ENCODE peak calls at places on chromosomes 2 and 18, in seven cellular contexts. P is colonic mucosa, Y is GM23248, R is cardiac muscle cell, J is SHP77, X is body of pancreas, O is stomach. E is an unnamed sample.

GRCh38 chr2:33275689-33276444 is 200.6 kb upstream of the RASGRP3 start:
- DNase-seq in P (no peak), Y (peak), R (no peak), J (peak), X (peak), O (peak), E (no peak)

GRCh38 chr18:2173464-2173863 is 397.8 kb downstream of the METTL4 start:
- DNase-seq in P (no peak), Y (peak), R (peak), J (peak), X (peak), O (peak), E (no peak)

GRCh38 chr2:127084611-127085031 is 22.3 kb downstream of the BIN1 start:
- DNase-seq in P (no peak), Y (peak), R (no peak), J (no peak), X (no peak), O (no peak), E (no peak)

GRCh38 chr18:36428431-36429029 is 131.0 kb downstream of the FHOD3 start:
- DNase-seq in P (no peak), Y (no peak), R (no peak), J (no peak), X (no peak), O (no peak), E (no peak)

GRCh38 chr18:65907281-65907680 is 156.5 kb downstream of the CDH7 start:
- DNase-seq in P (no peak), Y (no peak), R (no peak), J (no peak), X (no peak), O (no peak), E (no peak)

GRCh38 chr2:30516166-30516565 is 69.1 kb downstream of the LCLAT1 start:
- DNase-seq in P (no peak), Y (no peak), R (no peak), J (no peak), X (no peak), O (no peak), E (no peak)

GRCh38 chr2:240507778-240508251 is 50.0 kb downstream of the ANKMY1 start:
- DNase-seq in P (no peak), Y (no peak), R (no peak), J (no peak), X (no peak), O (no peak), E (no peak)

GRCh38 chr2:85549826-85550225 is 10.9 kb downstream of the MAT2A start:
- DNase-seq in P (no peak), Y (peak), R (no peak), J (no peak), X (no peak), O (no peak), E (no peak)

GRCh38 chr2:80238692-80239469 is 65.7 kb downstream of the LRRTM1 start:
- DNase-seq in P (peak), Y (peak), R (peak), J (no peak), X (peak), O (peak), E (no peak)